ENCODE peak calls at places on chromosomes 6 and 20, in nine cellular contexts. G is K562, Y is stomach, P is body of pancreas, K is HCT116, M is adrenal gland, Z is IMR-90, B is endothelial cell of umbilical vein, O is gastrocnemius medialis. T is an unnamed sample. For H3K4me1, the result is how much of the 10 kb centered on the place peaks cover.

GRCh38 chr20:47319517-47320252 is 36.8 kb downstream of the ZMYND8 start:
- DNase-seq in G (peak), Y (peak), P (peak), K (peak), M (no peak), Z (peak), B (peak), O (no peak), T (peak)

GRCh38 chr20:58102252-58102651 is 126.2 kb downstream of the ANKRD60 start:
- DNase-seq in G (no peak), Y (no peak), P (no peak), K (no peak), M (no peak), Z (no peak), B (no peak), O (no peak), T (peak)

GRCh38 chr6:136923954-136924291 is 1.8 kb downstream of the SLC35D3 start:
- DNase-seq in G (no peak), Y (no peak), P (no peak), K (no peak), M (no peak), Z (no peak), B (no peak), O (no peak), T (no peak)

GRCh38 chr20:60001027-60001567 is 42.9 kb downstream of the CDH26 start:
- DNase-seq in G (no peak), Y (no peak), P (no peak), K (no peak), M (no peak), Z (peak), B (no peak), O (no peak), T (no peak)

GRCh38 chr6:121765060-121765459 is 329.6 kb downstream of the GJA1 start:
- DNase-seq in G (no peak), Y (no peak), P (no peak), K (no peak), M (no peak), Z (no peak), B (no peak), O (no peak), T (no peak)

GRCh38 chr20:34524426-34524825 is 8.2 kb downstream of the DYNLRB1 start:
- DNase-seq in G (no peak), Y (no peak), P (no peak), K (no peak), M (no peak), Z (no peak), B (no peak), O (peak), T (no peak)

GRCh38 chr6:20200761-20201160 is 11.5 kb downstream of the MBOAT1 start:
- DNase-seq in G (peak), Y (peak), P (peak), K (no peak), M (no peak), Z (no peak), B (no peak), O (no peak), T (peak)

GRCh38 chr6:6583836-6584235 is 4.7 kb upstream of the LY86 start:
- DNase-seq in G (no peak), Y (no peak), P (no peak), K (peak), M (no peak), Z (no peak), B (no peak), O (no peak), T (no peak)

GRCh38 chr20:48538856-48539255 is 288.9 kb downstream of the PREX1 start:
- DNase-seq in G (no peak), Y (no peak), P (no peak), K (no peak), M (no peak), Z (no peak), B (no peak), O (no peak), T (no peak)

GRCh38 chr20:2539341-2539740 is 3.0 kb downstream of the TMC2 start:
- DNase-seq in G (no peak), Y (no peak), P (no peak), K (no peak), M (no peak), Z (no peak), B (no peak), O (no peak), T (no peak)

GRCh38 chr6:42013134-42013516 is 37.2 kb upstream of the TAF8 start:
- DNase-seq in G (no peak), Y (no peak), P (no peak), K (no peak), M (no peak), Z (peak), B (no peak), O (no peak), T (no peak)

GRCh38 chr20:7722564-7722963 is 217.7 kb downstream of the HAO1 start:
- DNase-seq in G (no peak), Y (no peak), P (no peak), K (no peak), M (no peak), Z (no peak), B (peak), O (no peak), T (no peak)

GRCh38 chr6:141685416-141685815 is 447.3 kb upstream of the GJE1 start:
- DNase-seq in G (no peak), Y (no peak), P (no peak), K (no peak), M (no peak), Z (peak), B (no peak), O (no peak), T (no peak)

GRCh38 chr6:45655630-45656422 is 278.1 kb upstream of the SUPT3H start:
- DNase-seq in G (no peak), Y (no peak), P (no peak), K (peak), M (no peak), Z (peak), B (peak), O (no peak), T (no peak)

GRCh38 chr20:61683721-61684120 is 382.0 kb downstream of the TAF4 start:
- DNase-seq in G (no peak), Y (no peak), P (no peak), K (no peak), M (no peak), Z (no peak), B (no peak), O (no peak), T (peak)

GRCh38 chr6:170139531-170139930 is 151.3 kb downstream of the DLL1 start:
- DNase-seq in G (no peak), Y (no peak), P (peak), K (no peak), M (peak), Z (no peak), B (no peak), O (no peak), T (peak)

GRCh38 chr6:96907498-96907897 is 9.8 kb upstream of the NDUFAF4 start:
- DNase-seq in G (no peak), Y (no peak), P (no peak), K (no peak), M (no peak), Z (peak), B (no peak), O (no peak), T (no peak)

GRCh38 chr6:37788259-37788658 is 31.3 kb upstream of the ZFAND3 start:
- DNase-seq in G (no peak), Y (no peak), P (no peak), K (no peak), M (no peak), Z (no peak), B (no peak), O (no peak), T (no peak)

GRCh38 chr6:103797738-103798137 is 1062.0 kb downstream of the HACE1 start:
- DNase-seq in G (no peak), Y (no peak), P (no peak), K (no peak), M (no peak), Z (no peak), B (peak), O (no peak), T (no peak)

GRCh38 chr6:106918128-106918527 is 56.4 kb downstream of the CD24 start:
- DNase-seq in G (no peak), Y (no peak), P (no peak), K (no peak), M (no peak), Z (no peak), B (no peak), O (no peak), T (no peak)

GRCh38 chr6:88013015-88013414 is 34.6 kb upstream of the SPACA1 start:
- DNase-seq in G (no peak), Y (no peak), P (no peak), K (no peak), M (peak), Z (no peak), B (no peak), O (no peak), T (no peak)

GRCh38 chr6:88008411-88008810 is 39.2 kb upstream of the SPACA1 start:
- DNase-seq in G (no peak), Y (no peak), P (no peak), K (no peak), M (no peak), Z (no peak), B (no peak), O (no peak), T (no peak)

GRCh38 chr6:88008821-88009220 is 38.8 kb upstream of the SPACA1 start:
- DNase-seq in G (no peak), Y (no peak), P (no peak), K (no peak), M (no peak), Z (no peak), B (no peak), O (no peak), T (no peak)

GRCh38 chr6:88013554-88013953 is 34.1 kb upstream of the SPACA1 start:
- DNase-seq in G (no peak), Y (no peak), P (no peak), K (no peak), M (no peak), Z (no peak), B (no peak), O (no peak), T (no peak)
- TF ChIP-seq CTCF in G (peak), Y (no peak), P (no peak), K (peak), M (no peak), Z (no peak), B (no peak), O (no peak), T (no peak)

GRCh38 chr6:167845856-167846255 is 19.1 kb downstream of the AFDN start:
- DNase-seq in G (no peak), Y (no peak), P (no peak), K (no peak), M (no peak), Z (no peak), B (no peak), O (no peak), T (no peak)
- TF ChIP-seq POLR2A in G (no peak), Y (no peak), P (no peak), K (no peak), M (no peak), Z (no peak), B (no peak), O (no peak), T (no peak)

DNA sequence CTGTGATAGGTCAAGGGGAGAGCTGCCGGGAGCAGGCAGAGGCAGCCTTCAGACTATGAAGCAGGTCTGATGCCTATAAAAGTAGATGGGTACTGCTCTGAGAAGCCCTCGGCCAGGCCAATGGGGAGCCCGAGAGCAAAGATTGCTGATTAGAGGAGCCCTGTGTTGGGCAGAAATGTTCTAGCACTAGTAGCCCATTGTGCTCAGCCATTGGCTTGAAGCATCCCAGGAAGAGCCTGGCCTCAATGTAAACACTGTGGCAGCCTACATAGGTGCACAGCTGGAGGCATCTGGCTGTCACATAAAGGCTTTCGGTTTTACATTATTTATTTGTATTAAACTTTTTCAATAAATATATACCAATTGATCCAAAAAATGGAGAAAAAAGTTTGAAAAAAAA is 67.7 kb downstream of the SNAP25 start:
- DNase-seq in G (no peak), Y (no peak), P (no peak), K (no peak), M (no peak), Z (no peak), B (no peak), O (no peak), T (no peak)
- H3K4me1 ChIP-seq in G (under half), Y (under half), P (under half), K (under half), M (under half), Z (under half), B (under half), O (under half), T (under half)

GRCh38 chr6:2104524-2104880 is 140.9 kb downstream of the GMDS start:
- DNase-seq in G (no peak), Y (no peak), P (no peak), K (no peak), M (no peak), Z (no peak), B (no peak), O (no peak), T (no peak)
- TF ChIP-seq CTCF in G (no peak), Y (no peak), P (no peak), K (no peak), M (no peak), Z (no peak), B (no peak), O (no peak), T (peak)

DNA sequence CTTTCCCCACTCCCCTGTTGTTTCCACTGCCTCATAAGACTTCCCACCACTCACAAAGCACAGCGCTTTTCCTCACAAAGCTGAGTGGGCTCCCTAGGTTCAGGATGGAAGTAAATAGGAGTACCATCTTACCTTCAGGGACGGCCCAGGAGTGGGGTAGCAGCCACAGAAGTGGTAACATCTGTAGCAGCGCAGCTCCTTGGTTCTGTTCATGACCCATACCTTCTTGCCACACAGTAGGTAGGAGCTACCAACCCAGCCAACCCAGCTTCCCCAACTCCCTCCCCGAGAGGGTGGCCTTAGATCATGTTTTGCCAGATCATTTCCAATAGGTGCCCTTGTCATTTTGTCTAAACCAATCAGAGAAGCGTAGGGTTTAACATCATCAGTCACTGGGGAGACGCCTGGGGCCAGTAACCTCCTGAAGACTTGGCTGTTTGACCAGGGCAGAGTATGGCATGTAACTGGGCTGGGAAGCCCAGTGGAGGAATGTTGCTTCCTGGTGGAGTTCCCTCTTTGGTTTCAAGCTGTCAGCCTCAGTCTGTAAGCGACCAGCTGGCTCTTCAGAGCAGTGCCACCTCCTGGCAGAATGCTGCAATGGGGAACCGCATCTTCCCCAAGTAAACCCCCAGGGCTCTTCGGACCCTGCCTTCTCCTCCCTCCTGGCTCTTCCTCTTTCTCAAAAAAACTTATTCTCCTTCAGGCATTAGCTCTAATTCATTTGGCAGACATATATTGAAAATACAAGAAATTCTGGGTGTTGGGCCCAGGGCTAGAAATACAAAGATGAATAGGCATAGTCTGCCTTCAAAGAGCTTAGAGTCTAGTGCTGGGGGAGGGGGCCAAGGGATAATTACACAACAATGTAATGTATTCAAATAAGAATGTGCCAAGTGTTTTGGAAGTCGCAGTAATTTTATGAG is at the start of gene HLA-DMA:
- DNase-seq in G (peak), Y (peak), P (peak), K (peak), M (peak), Z (peak), B (peak), O (peak), T (peak)
- TF ChIP-seq POLR2A in G (no peak), Y (no peak), P (peak), K (no peak), M (peak), Z (no peak), B (no peak), O (peak), T (no peak)

GRCh38 chr20:25744261-25744660 is 47.6 kb upstream of the ZNF337 start:
- DNase-seq in G (no peak), Y (no peak), P (no peak), K (no peak), M (no peak), Z (no peak), B (no peak), O (no peak), T (no peak)
- H3K4me1 ChIP-seq in G (under half), Y (under half), P (under half), K (under half), M (under half), Z (under half), B (under half), O (under half), T (under half)

GRCh38 chr6:31971993-31972708 is at the start of gene DXO:
- DNase-seq in G (peak), Y (peak), P (peak), K (peak), M (peak), Z (peak), B (peak), O (peak), T (peak)
- TF ChIP-seq CTCF in G (peak), Y (no peak), P (no peak), K (no peak), M (no peak), Z (no peak), B (no peak), O (no peak), T (no peak)

DNA sequence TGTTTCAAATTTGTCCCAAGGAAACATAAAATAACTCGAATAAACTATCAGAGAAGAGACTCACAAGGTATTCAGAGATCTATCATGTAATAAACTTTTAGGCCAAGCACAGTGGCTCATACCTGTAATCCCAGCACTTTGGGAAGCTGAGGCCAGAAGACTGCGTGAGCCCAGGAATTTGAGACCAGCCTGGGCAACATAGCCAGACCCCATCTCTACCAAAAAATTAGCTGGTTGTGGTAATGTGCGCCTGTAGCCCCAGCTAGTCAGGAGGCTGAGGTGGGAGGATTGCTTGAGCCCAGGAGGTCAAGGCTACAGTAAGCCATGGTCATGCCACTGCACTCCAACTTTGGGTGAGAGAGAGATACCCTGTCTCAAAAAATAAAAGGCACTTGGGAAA is 79.2 kb upstream of the GCM1 start:
- DNase-seq in G (no peak), Y (no peak), P (no peak), K (no peak), M (no peak), Z (no peak), B (no peak), O (no peak), T (no peak)
- TF ChIP-seq POLR2A in G (no peak), Y (no peak), P (no peak), K (no peak), M (no peak), Z (no peak), B (no peak), O (no peak), T (no peak)

GRCh38 chr20:63260521-63260920 is 6.3 kb upstream of the NKAIN4 start:
- DNase-seq in G (no peak), Y (no peak), P (no peak), K (no peak), M (no peak), Z (no peak), B (no peak), O (no peak), T (no peak)

GRCh38 chr20:63256954-63257353 is 2.7 kb upstream of the NKAIN4 start:
- DNase-seq in G (no peak), Y (no peak), P (no peak), K (no peak), M (no peak), Z (no peak), B (no peak), O (no peak), T (no peak)

GRCh38 chr20:63259734-63260460 is 5.6 kb upstream of the NKAIN4 start:
- DNase-seq in G (no peak), Y (no peak), P (no peak), K (no peak), M (no peak), Z (no peak), B (no peak), O (no peak), T (no peak)

GRCh38 chr20:63257629-63258028 is 3.4 kb upstream of the NKAIN4 start:
- DNase-seq in G (no peak), Y (no peak), P (no peak), K (no peak), M (no peak), Z (no peak), B (no peak), O (no peak), T (no peak)

GRCh38 chr20:63258826-63259225 is 4.6 kb upstream of the NKAIN4 start:
- DNase-seq in G (no peak), Y (no peak), P (no peak), K (no peak), M (no peak), Z (no peak), B (no peak), O (no peak), T (no peak)
- H3K4me1 ChIP-seq in G (under half), Y (under half), P (under half), K (under half), M (under half), Z (under half), B (under half), O (under half), T (under half)

GRCh38 chr6:30763618-30764489 is 19.5 kb upstream of the IER3 start:
- DNase-seq in G (peak), Y (no peak), P (peak), K (no peak), M (no peak), Z (peak), B (peak), O (no peak), T (peak)
- TF ChIP-seq CTCF in G (peak), Y (no peak), P (no peak), K (no peak), M (no peak), Z (peak), B (peak), O (no peak), T (peak)

T was measured in breast epithelium.